ENCODE peak calls at places on chromosomes 13 and 19, in seven cellular contexts. O is GOT3, E is stomach, J is posterior vena cava, U is HepG2, I is lower leg skin, H is germinal center. X is an unnamed sample.

GRCh38 chr19:56912406-56912805 is 71.9 kb upstream of the PEG3 start:
- DNase-seq in O (no peak), E (no peak), J (no peak), U (no peak), I (no peak), H (no peak), X (no peak)

GRCh38 chr13:81350056-81350455 is 1009.1 kb upstream of the SPRY2 start:
- DNase-seq in O (no peak), E (no peak), J (no peak), U (no peak), I (no peak), H (no peak), X (no peak)

GRCh38 chr13:75365724-75366173 is 116.2 kb downstream of the TBC1D4 start:
- DNase-seq in O (no peak), E (no peak), J (no peak), U (no peak), I (no peak), H (no peak), X (no peak)

GRCh38 chr13:47251771-47252170 is 354.9 kb upstream of the HTR2A start:
- DNase-seq in O (no peak), E (no peak), J (no peak), U (no peak), I (no peak), H (no peak), X (no peak)

GRCh38 chr13:44136693-44137268 is 236.8 kb upstream of the SERP2 start:
- DNase-seq in O (no peak), E (no peak), J (no peak), U (no peak), I (no peak), H (no peak), X (no peak)

GRCh38 chr13:93249259-93249917 is 22.8 kb downstream of the GPC6 start:
- DNase-seq in O (no peak), E (no peak), J (no peak), U (peak; percentile 90), I (no peak), H (no peak), X (no peak)

GRCh38 chr19:6034512-6034911 is 56.6 kb upstream of the RANBP3 start:
- DNase-seq in O (no peak), E (no peak), J (peak; percentile 22), U (no peak), I (no peak), H (no peak), X (no peak)

GRCh38 chr19:36421749-36422481 is 3.5 kb upstream of the ZFP82 start:
- DNase-seq in O (no peak), E (no peak), J (no peak), U (no peak), I (no peak), H (no peak), X (no peak)

GRCh38 chr13:44013666-44014291 is 134.1 kb downstream of the LACC1 start:
- DNase-seq in O (no peak), E (no peak), J (no peak), U (no peak), I (no peak), H (no peak), X (no peak)

GRCh38 chr19:31430381-31430780 is 81.1 kb upstream of the TSHZ3 start:
- DNase-seq in O (no peak), E (no peak), J (no peak), U (no peak), I (no peak), H (no peak), X (no peak)

GRCh38 chr19:1449467-1450442 is at the start of gene APC2:
- DNase-seq in O (no peak), E (no peak), J (no peak), U (no peak), I (no peak), H (peak; percentile 80), X (no peak)

GRCh38 chr13:44884076-44884729 is 105.1 kb downstream of the NUFIP1 start:
- DNase-seq in O (no peak), E (no peak), J (no peak), U (no peak), I (no peak), H (no peak), X (no peak)

GRCh38 chr13:99307247-99307646 is at the start of gene GPR183:
- DNase-seq in O (no peak), E (no peak), J (no peak), U (no peak), I (no peak), H (no peak), X (no peak)

GRCh38 chr13:24693862-24694471 is 13.8 kb downstream of the ATP12A start:
- DNase-seq in O (no peak), E (peak; percentile 46), J (peak; percentile 6), U (peak; percentile 60), I (no peak), H (peak; percentile 79), X (no peak)

GRCh38 chr19:33325920-33326319 is 23.6 kb upstream of the CEBPA start:
- DNase-seq in O (no peak), E (no peak), J (peak; percentile 88), U (no peak), I (peak; percentile 69), H (no peak), X (no peak)

GRCh38 chr13:98482476-98483444 is 94.1 kb downstream of the STK24 start:
- DNase-seq in O (no peak), E (peak; percentile 87), J (no peak), U (no peak), I (peak; percentile 57), H (no peak), X (no peak)

GRCh38 chr13:113813070-113813748 is 50.7 kb downstream of the GAS6 start:
- DNase-seq in O (no peak), E (no peak), J (no peak), U (no peak), I (no peak), H (no peak), X (no peak)

GRCh38 chr19:50030937-50031336 is 5.1 kb downstream of the ZNF473 start:
- DNase-seq in O (no peak), E (no peak), J (no peak), U (no peak), I (no peak), H (no peak), X (no peak)

GRCh38 chr19:47351545-47351944 is 2.4 kb downstream of the DHX34 start:
- DNase-seq in O (no peak), E (no peak), J (no peak), U (peak; percentile 25), I (no peak), H (peak; percentile 61), X (no peak)

GRCh38 chr13:103236213-103236612 is 170.0 kb upstream of the SLC10A2 start:
- DNase-seq in O (no peak), E (no peak), J (no peak), U (no peak), I (no peak), H (no peak), X (no peak)

X was measured in cortex of kidney.